ENCODE peak calls at places on chromosomes 1 and 21, in six cellular contexts. One of them, this sample, is unnamed.

GRCh38 chr1:31736675-31737074 is 27.5 kb downstream of the ADGRB2 start:
- DNase-seq in stomach: peak
- DNase-seq in endothelial cell of umbilical vein: no peak
- DNase-seq in HL-60: no peak
- DNase-seq in HCT116: no peak
- DNase-seq in H1: no peak
- DNase-seq in this sample: peak

GRCh38 chr1:29142714-29143113 is 19.0 kb upstream of the TMEM200B start:
- DNase-seq in stomach: no peak
- DNase-seq in endothelial cell of umbilical vein: no peak
- DNase-seq in HL-60: no peak
- DNase-seq in HCT116: no peak
- DNase-seq in H1: no peak
- DNase-seq in this sample: no peak

GRCh38 chr1:171226757-171227370 is 21.4 kb upstream of the FMO1 start:
- DNase-seq in stomach: peak
- DNase-seq in endothelial cell of umbilical vein: peak
- DNase-seq in HL-60: peak
- DNase-seq in HCT116: peak
- DNase-seq in H1: no peak
- DNase-seq in this sample: no peak

GRCh38 chr1:41537257-41537656 is 52.8 kb upstream of the EDN2 start:
- DNase-seq in stomach: no peak
- DNase-seq in endothelial cell of umbilical vein: no peak
- DNase-seq in HL-60: no peak
- DNase-seq in HCT116: no peak
- DNase-seq in H1: no peak
- DNase-seq in this sample: no peak

GRCh38 chr1:201896951-201897391 is 8.3 kb downstream of the SHISA4 start:
- DNase-seq in stomach: no peak
- DNase-seq in endothelial cell of umbilical vein: no peak
- DNase-seq in HL-60: no peak
- DNase-seq in HCT116: no peak
- DNase-seq in H1: no peak
- DNase-seq in this sample: no peak

GRCh38 chr1:214842856-214843255 is 239.7 kb upstream of the KCNK2 start:
- DNase-seq in stomach: no peak
- DNase-seq in endothelial cell of umbilical vein: no peak
- DNase-seq in HL-60: no peak
- DNase-seq in HCT116: no peak
- DNase-seq in H1: no peak
- DNase-seq in this sample: no peak

GRCh38 chr1:63198921-63199530 is 123.3 kb upstream of the FOXD3 start:
- DNase-seq in stomach: no peak
- DNase-seq in endothelial cell of umbilical vein: no peak
- DNase-seq in HL-60: no peak
- DNase-seq in HCT116: no peak
- DNase-seq in H1: no peak
- DNase-seq in this sample: no peak

GRCh38 chr1:207901041-207901653 is 9.8 kb downstream of the CD34 start:
- DNase-seq in stomach: no peak
- DNase-seq in endothelial cell of umbilical vein: no peak
- DNase-seq in HL-60: no peak
- DNase-seq in HCT116: no peak
- DNase-seq in H1: no peak
- DNase-seq in this sample: no peak

GRCh38 chr1:103160281-103160680 is 52.0 kb upstream of the COL11A1 start:
- DNase-seq in stomach: no peak
- DNase-seq in endothelial cell of umbilical vein: no peak
- DNase-seq in HL-60: peak
- DNase-seq in HCT116: no peak
- DNase-seq in H1: no peak
- DNase-seq in this sample: no peak

GRCh38 chr1:36455386-36455785 is 5.1 kb upstream of the OSCP1 start:
- DNase-seq in stomach: no peak
- DNase-seq in endothelial cell of umbilical vein: no peak
- DNase-seq in HL-60: no peak
- DNase-seq in HCT116: no peak
- DNase-seq in H1: no peak
- DNase-seq in this sample: no peak

GRCh38 chr1:36450919-36451305 is 661 bp upstream of the OSCP1 start:
- DNase-seq in stomach: no peak
- DNase-seq in endothelial cell of umbilical vein: no peak
- DNase-seq in HL-60: no peak
- DNase-seq in HCT116: no peak
- DNase-seq in H1: no peak
- DNase-seq in this sample: no peak

GRCh38 chr1:36450270-36450918 is at the start of gene OSCP1:
- DNase-seq in stomach: peak
- DNase-seq in endothelial cell of umbilical vein: peak
- DNase-seq in HL-60: peak
- DNase-seq in HCT116: peak
- DNase-seq in H1: peak
- DNase-seq in this sample: peak

GRCh38 chr1:36453600-36454388 is 3.5 kb upstream of the OSCP1 start:
- DNase-seq in stomach: no peak
- DNase-seq in endothelial cell of umbilical vein: no peak
- DNase-seq in HL-60: no peak
- DNase-seq in HCT116: no peak
- DNase-seq in H1: no peak
- DNase-seq in this sample: no peak

DNA sequence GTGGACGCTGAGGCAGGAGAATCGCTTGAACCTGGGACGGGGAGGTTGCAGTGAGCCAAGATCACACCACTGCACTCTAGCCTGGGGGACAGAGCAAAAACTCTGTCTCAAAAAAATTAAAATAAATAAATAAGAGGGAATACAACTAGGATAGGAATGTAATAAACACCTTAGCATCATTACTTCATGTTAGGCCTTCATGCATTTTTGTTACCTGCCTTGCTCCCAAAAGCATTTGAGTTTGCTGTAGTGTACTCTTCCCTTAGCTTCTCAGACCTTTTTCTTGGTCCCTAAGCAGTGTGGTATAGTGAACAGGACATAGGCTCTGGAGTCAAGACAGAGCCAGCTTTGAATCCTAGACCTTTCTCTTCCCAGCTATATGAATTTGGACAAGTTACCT is 2.8 kb upstream of the OSCP1 start:
- DNase-seq in stomach: no peak
- DNase-seq in endothelial cell of umbilical vein: no peak
- DNase-seq in HL-60: no peak
- DNase-seq in HCT116: no peak
- DNase-seq in H1: no peak
- DNase-seq in this sample: no peak
- TF ChIP-seq POLR2AphosphoS5 in stomach: no peak
- TF ChIP-seq POLR2AphosphoS5 in endothelial cell of umbilical vein: no peak
- TF ChIP-seq POLR2AphosphoS5 in HL-60: no peak
- TF ChIP-seq POLR2AphosphoS5 in HCT116: no peak
- TF ChIP-seq POLR2AphosphoS5 in H1: no peak
- TF ChIP-seq POLR2AphosphoS5 in this sample: no peak

GRCh38 chr21:27715131-27715530 is 748.2 kb upstream of the ADAMTS5 start:
- DNase-seq in stomach: no peak
- DNase-seq in endothelial cell of umbilical vein: no peak
- DNase-seq in HL-60: no peak
- DNase-seq in HCT116: no peak
- DNase-seq in H1: no peak
- DNase-seq in this sample: no peak
- TF ChIP-seq CTCF in stomach: no peak
- TF ChIP-seq CTCF in endothelial cell of umbilical vein: no peak
- TF ChIP-seq CTCF in HL-60: no peak
- TF ChIP-seq CTCF in HCT116: no peak
- TF ChIP-seq CTCF in H1: no peak
- TF ChIP-seq CTCF in this sample: no peak

GRCh38 chr1:84883286-84883685 is 9.7 kb downstream of the LPAR3 start:
- DNase-seq in stomach: no peak
- DNase-seq in endothelial cell of umbilical vein: no peak
- DNase-seq in HL-60: no peak
- DNase-seq in HCT116: no peak
- DNase-seq in H1: no peak
- DNase-seq in this sample: no peak

GRCh38 chr1:84887261-84887934 is 5.6 kb downstream of the LPAR3 start:
- DNase-seq in stomach: no peak
- DNase-seq in endothelial cell of umbilical vein: no peak
- DNase-seq in HL-60: no peak
- DNase-seq in HCT116: no peak
- DNase-seq in H1: no peak
- DNase-seq in this sample: no peak

GRCh38 chr1:84885469-84885868 is 7.5 kb downstream of the LPAR3 start:
- DNase-seq in stomach: no peak
- DNase-seq in endothelial cell of umbilical vein: no peak
- DNase-seq in HL-60: no peak
- DNase-seq in HCT116: no peak
- DNase-seq in H1: no peak
- DNase-seq in this sample: no peak

GRCh38 chr1:84888753-84889152 is 4.3 kb downstream of the LPAR3 start:
- DNase-seq in stomach: no peak
- DNase-seq in endothelial cell of umbilical vein: no peak
- DNase-seq in HL-60: no peak
- DNase-seq in HCT116: no peak
- DNase-seq in H1: no peak
- DNase-seq in this sample: no peak

GRCh38 chr1:84884671-84885389 is 8.2 kb downstream of the LPAR3 start:
- DNase-seq in stomach: no peak
- DNase-seq in endothelial cell of umbilical vein: no peak
- DNase-seq in HL-60: no peak
- DNase-seq in HCT116: no peak
- DNase-seq in H1: no peak
- DNase-seq in this sample: no peak
- TF ChIP-seq POLR2AphosphoS5 in stomach: no peak
- TF ChIP-seq POLR2AphosphoS5 in endothelial cell of umbilical vein: no peak
- TF ChIP-seq POLR2AphosphoS5 in HL-60: no peak
- TF ChIP-seq POLR2AphosphoS5 in HCT116: no peak
- TF ChIP-seq POLR2AphosphoS5 in H1: no peak
- TF ChIP-seq POLR2AphosphoS5 in this sample: no peak

GRCh38 chr1:232629250-232630046 is 485 bp downstream of the SIPA1L2 start:
- DNase-seq in stomach: no peak
- DNase-seq in endothelial cell of umbilical vein: peak
- DNase-seq in HL-60: no peak
- DNase-seq in HCT116: no peak
- DNase-seq in H1: peak
- DNase-seq in this sample: no peak

GRCh38 chr1:232627645-232628334 is 2.1 kb downstream of the SIPA1L2 start:
- DNase-seq in stomach: no peak
- DNase-seq in endothelial cell of umbilical vein: peak
- DNase-seq in HL-60: no peak
- DNase-seq in HCT116: no peak
- DNase-seq in H1: no peak
- DNase-seq in this sample: no peak

GRCh38 chr1:232627171-232627570 is 2.8 kb downstream of the SIPA1L2 start:
- DNase-seq in stomach: no peak
- DNase-seq in endothelial cell of umbilical vein: no peak
- DNase-seq in HL-60: no peak
- DNase-seq in HCT116: no peak
- DNase-seq in H1: no peak
- DNase-seq in this sample: no peak

GRCh38 chr1:232630047-232630893 is at the start of gene SIPA1L2:
- DNase-seq in stomach: peak
- DNase-seq in endothelial cell of umbilical vein: peak
- DNase-seq in HL-60: peak
- DNase-seq in HCT116: peak
- DNase-seq in H1: peak
- DNase-seq in this sample: peak

GRCh38 chr1:232628335-232629214 is 1.4 kb downstream of the SIPA1L2 start:
- DNase-seq in stomach: no peak
- DNase-seq in endothelial cell of umbilical vein: peak
- DNase-seq in HL-60: no peak
- DNase-seq in HCT116: no peak
- DNase-seq in H1: no peak
- DNase-seq in this sample: no peak
- TF ChIP-seq CTCF in stomach: peak
- TF ChIP-seq CTCF in endothelial cell of umbilical vein: peak
- TF ChIP-seq CTCF in HL-60: peak
- TF ChIP-seq CTCF in HCT116: no peak
- TF ChIP-seq CTCF in H1: no peak
- TF ChIP-seq CTCF in this sample: no peak

This sample was measured in breast epithelium.